ENCODE peak calls at places on chromosomes 1 and 21, in eight cellular contexts. C is stimulated activated CD4-positive, alpha-beta T cell treated with anti-CD3 and anti-CD28 coated beads, Interleukin-4, amount 100 ng/mL, for 48 hours; T is ecto neural progenitor cell; W is GM12878; Y is Jurkat, Clone E6-1; H is T-helper 22 cell; K is uterus; F is NB4. X is an unnamed sample.

GRCh38 chr1:43542515-43543458 is 12.1 kb downstream of the PTPRF start:
- DNase-seq in H (no peak), T (no peak), W (no peak), C (no peak), K (no peak), F (no peak), Y (no peak), X (no peak)

GRCh38 chr1:17004466-17005364 is 7.0 kb downstream of the ATP13A2 start:
- DNase-seq in F (no peak), C (no peak), H (no peak), W (no peak), T (no peak), K (no peak), Y (no peak), X (no peak)

GRCh38 chr1:153490272-153491051 is 30.0 kb upstream of the S100A7 start:
- DNase-seq in H (no peak), C (no peak), T (no peak), K (peak; percentile 96), F (peak; percentile 69), W (no peak), Y (peak; percentile 37), X (no peak)

GRCh38 chr21:41630249-41630648 is 122.3 kb upstream of the TMPRSS2 start:
- DNase-seq in T (no peak), C (no peak), K (peak; percentile 22), W (no peak), H (no peak), Y (no peak), F (no peak), X (no peak)

GRCh38 chr21:39050839-39051560 is 132.3 kb downstream of the PSMG1 start:
- DNase-seq in K (no peak), Y (no peak), W (no peak), H (no peak), T (no peak), F (no peak), C (no peak), X (no peak)

GRCh38 chr1:76511226-76511625 is 356.1 kb upstream of the ST6GALNAC5 start:
- DNase-seq in F (no peak), Y (no peak), C (no peak), T (no peak), K (no peak), W (no peak), H (no peak), X (no peak)

GRCh38 chr1:234607091-234608025 is 2.6 kb downstream of the IRF2BP2 start:
- DNase-seq in C (no peak), W (no peak), K (no peak), H (no peak), T (peak; percentile 60), Y (no peak), F (peak; percentile 84), X (peak; percentile 47)

GRCh38 chr1:85569122-85569521 is 11.4 kb upstream of the CCN1 start:
- DNase-seq in W (no peak), H (no peak), F (no peak), K (no peak), C (no peak), T (no peak), Y (no peak), X (no peak)

GRCh38 chr1:54474500-54475235 is 68.5 kb upstream of the SSBP3 start:
- DNase-seq in T (peak; percentile 85), K (peak; percentile 45), H (no peak), Y (no peak), F (no peak), C (no peak), W (no peak), X (peak; percentile 90)

GRCh38 chr21:41678944-41679343 is 87.9 kb downstream of the RIPK4 start:
- DNase-seq in Y (no peak), H (no peak), C (no peak), K (peak; percentile 62), W (no peak), T (peak; percentile 91), F (peak; percentile 74), X (no peak)

GRCh38 chr1:41733725-41734124 is 185.0 kb downstream of the HIVEP3 start:
- DNase-seq in T (no peak), H (no peak), Y (no peak), K (no peak), C (no peak), W (no peak), F (no peak), X (no peak)

GRCh38 chr1:94993931-94994645 is 67.2 kb upstream of the CNN3 start:
- DNase-seq in W (no peak), C (no peak), H (no peak), T (no peak), Y (no peak), F (no peak), K (no peak), X (no peak)

GRCh38 chr1:235073968-235074334 is 54.7 kb downstream of the TOMM20 start:
- DNase-seq in Y (no peak), F (no peak), H (no peak), C (no peak), K (no peak), T (no peak), W (no peak), X (no peak)

GRCh38 chr1:37035828-37036666 is 1.7 kb upstream of the GRIK3 start:
- DNase-seq in H (no peak), F (peak; percentile 72), C (no peak), T (peak; percentile 64), K (no peak), Y (no peak), W (no peak), X (no peak)

GRCh38 chr1:51851882-51852396 is 26.6 kb downstream of the NRDC start:
- DNase-seq in T (no peak), F (no peak), H (no peak), W (no peak), Y (no peak), K (no peak), C (no peak), X (no peak)

X was measured in DND-41.